ENCODE peak calls at places on chromosome 13, in four cellular contexts. One of them, this sample, is unnamed.

GRCh38 chr13:54373211-54373610 is 1344.6 kb downstream of the OLFM4 start:
- DNase-seq in fibroblast of lung: no peak
- DNase-seq in IMR-90: no peak
- DNase-seq in mesenchymal stem cell: no peak
- DNase-seq in this sample: no peak

GRCh38 chr13:42990147-42990990 is 1.7 kb downstream of the EPSTI1 start:
- DNase-seq in IMR-90: peak
- DNase-seq in fibroblast of lung: peak
- DNase-seq in mesenchymal stem cell: peak
- DNase-seq in this sample: no peak

GRCh38 chr13:97074618-97075017 is 80.3 kb upstream of the OXGR1 start:
- DNase-seq in IMR-90: no peak
- DNase-seq in mesenchymal stem cell: no peak
- DNase-seq in fibroblast of lung: no peak
- DNase-seq in this sample: no peak

GRCh38 chr13:109058071-109058470 is 428.7 kb downstream of the MYO16 start:
- DNase-seq in fibroblast of lung: no peak
- DNase-seq in IMR-90: no peak
- DNase-seq in mesenchymal stem cell: no peak
- DNase-seq in this sample: no peak

GRCh38 chr13:26253262-26253786 is 605 bp upstream of the CDK8 start:
- DNase-seq in fibroblast of lung: no peak
- DNase-seq in IMR-90: no peak
- DNase-seq in mesenchymal stem cell: no peak
- DNase-seq in this sample: no peak

GRCh38 chr13:59458908-59459579 is 704.7 kb downstream of the DIAPH3 start:
- DNase-seq in IMR-90: peak
- DNase-seq in mesenchymal stem cell: peak
- DNase-seq in fibroblast of lung: peak
- DNase-seq in this sample: no peak

GRCh38 chr13:38147050-38147449 is 202.6 kb upstream of the UFM1 start:
- DNase-seq in mesenchymal stem cell: no peak
- DNase-seq in fibroblast of lung: no peak
- DNase-seq in IMR-90: no peak
- DNase-seq in this sample: no peak

GRCh38 chr13:106096661-106097092 is 438.8 kb downstream of the EFNB2 start:
- DNase-seq in fibroblast of lung: peak
- DNase-seq in mesenchymal stem cell: peak
- DNase-seq in IMR-90: no peak
- DNase-seq in this sample: peak

GRCh38 chr13:35367586-35367985 is 108.9 kb downstream of the MAB21L1 start:
- DNase-seq in mesenchymal stem cell: no peak
- DNase-seq in fibroblast of lung: no peak
- DNase-seq in IMR-90: no peak
- DNase-seq in this sample: no peak

GRCh38 chr13:80339578-80339840 is 1.4 kb downstream of the SPRY2 start:
- DNase-seq in fibroblast of lung: peak
- DNase-seq in mesenchymal stem cell: no peak
- DNase-seq in IMR-90: no peak
- DNase-seq in this sample: no peak

GRCh38 chr13:41512441-41512840 is 55.1 kb downstream of the RGCC start:
- DNase-seq in mesenchymal stem cell: no peak
- DNase-seq in IMR-90: no peak
- DNase-seq in fibroblast of lung: no peak
- DNase-seq in this sample: no peak

GRCh38 chr13:50320297-50320862 is 305.1 kb downstream of the KCNRG start:
- DNase-seq in mesenchymal stem cell: peak
- DNase-seq in fibroblast of lung: peak
- DNase-seq in IMR-90: peak
- DNase-seq in this sample: peak

GRCh38 chr13:62357887-62358645 is 942.4 kb upstream of the PCDH20 start:
- DNase-seq in fibroblast of lung: peak
- DNase-seq in mesenchymal stem cell: peak
- DNase-seq in IMR-90: peak
- DNase-seq in this sample: no peak

GRCh38 chr13:82076421-82076820 is 1735.5 kb upstream of the SPRY2 start:
- DNase-seq in IMR-90: no peak
- DNase-seq in mesenchymal stem cell: no peak
- DNase-seq in fibroblast of lung: no peak
- DNase-seq in this sample: no peak

GRCh38 chr13:95536629-95537241 is 15.8 kb upstream of the CLDN10 start:
- DNase-seq in fibroblast of lung: peak
- DNase-seq in IMR-90: peak
- DNase-seq in mesenchymal stem cell: peak
- DNase-seq in this sample: peak

GRCh38 chr13:95896302-95896701 is 156.9 kb downstream of the UGGT2 start:
- DNase-seq in fibroblast of lung: peak
- DNase-seq in IMR-90: peak
- DNase-seq in mesenchymal stem cell: no peak
- DNase-seq in this sample: no peak

GRCh38 chr13:79645569-79645968 is 164.6 kb downstream of the NDFIP2 start:
- DNase-seq in IMR-90: no peak
- DNase-seq in fibroblast of lung: no peak
- DNase-seq in mesenchymal stem cell: no peak
- DNase-seq in this sample: no peak

GRCh38 chr13:110281736-110282135 is 25.2 kb downstream of the COL4A1 start:
- DNase-seq in IMR-90: no peak
- DNase-seq in mesenchymal stem cell: no peak
- DNase-seq in fibroblast of lung: no peak
- DNase-seq in this sample: no peak

GRCh38 chr13:42022796-42023493 is 25.5 kb upstream of the DGKH start:
- DNase-seq in mesenchymal stem cell: no peak
- DNase-seq in IMR-90: no peak
- DNase-seq in fibroblast of lung: no peak
- DNase-seq in this sample: no peak

GRCh38 chr13:53691417-53691816 is 662.8 kb downstream of the OLFM4 start:
- DNase-seq in mesenchymal stem cell: no peak
- DNase-seq in fibroblast of lung: no peak
- DNase-seq in IMR-90: no peak
- DNase-seq in this sample: no peak

GRCh38 chr13:113920173-113920572 is 53.7 kb downstream of the C13orf46 start:
- DNase-seq in fibroblast of lung: no peak
- DNase-seq in mesenchymal stem cell: no peak
- DNase-seq in IMR-90: no peak
- DNase-seq in this sample: no peak

GRCh38 chr13:26759907-26760834 is at the start of gene GPR12:
- DNase-seq in IMR-90: no peak
- DNase-seq in mesenchymal stem cell: no peak
- DNase-seq in fibroblast of lung: peak
- DNase-seq in this sample: no peak

GRCh38 chr13:101417043-101417406 is 717 bp upstream of the NALCN start:
- DNase-seq in IMR-90: peak
- DNase-seq in mesenchymal stem cell: peak
- DNase-seq in fibroblast of lung: peak
- DNase-seq in this sample: peak

GRCh38 chr13:94143624-94144350 is 335.7 kb downstream of the DCT start:
- DNase-seq in mesenchymal stem cell: no peak
- DNase-seq in fibroblast of lung: no peak
- DNase-seq in IMR-90: no peak
- DNase-seq in this sample: no peak

GRCh38 chr13:100443998-100444328 is 144.6 kb downstream of the GGACT start:
- DNase-seq in fibroblast of lung: no peak
- DNase-seq in IMR-90: no peak
- DNase-seq in mesenchymal stem cell: no peak
- DNase-seq in this sample: no peak

GRCh38 chr13:110306960-110307696 is at the start of the genes COL4A1 and COL4A2:
- DNase-seq in fibroblast of lung: peak
- DNase-seq in IMR-90: peak
- DNase-seq in mesenchymal stem cell: peak
- DNase-seq in this sample: peak

GRCh38 chr13:93552596-93552995 is 326.0 kb downstream of the GPC6 start:
- DNase-seq in IMR-90: no peak
- DNase-seq in fibroblast of lung: no peak
- DNase-seq in mesenchymal stem cell: no peak
- DNase-seq in this sample: no peak

GRCh38 chr13:47216176-47216822 is 319.4 kb upstream of the HTR2A start:
- DNase-seq in fibroblast of lung: no peak
- DNase-seq in mesenchymal stem cell: peak
- DNase-seq in IMR-90: peak
- DNase-seq in this sample: peak

GRCh38 chr13:59274958-59275727 is 888.6 kb downstream of the DIAPH3 start:
- DNase-seq in fibroblast of lung: no peak
- DNase-seq in mesenchymal stem cell: no peak
- DNase-seq in IMR-90: no peak
- DNase-seq in this sample: no peak

GRCh38 chr13:94568443-94568842 is 27.5 kb downstream of the TGDS start:
- DNase-seq in fibroblast of lung: no peak
- DNase-seq in IMR-90: no peak
- DNase-seq in mesenchymal stem cell: no peak
- DNase-seq in this sample: no peak

GRCh38 chr13:43107780-43108179 is 84.4 kb downstream of the DNAJC15 start:
- DNase-seq in mesenchymal stem cell: peak
- DNase-seq in fibroblast of lung: no peak
- DNase-seq in IMR-90: peak
- DNase-seq in this sample: no peak

GRCh38 chr13:26017932-26018690 is 33.7 kb downstream of the SHISA2 start:
- DNase-seq in fibroblast of lung: no peak
- DNase-seq in mesenchymal stem cell: peak
- DNase-seq in IMR-90: no peak
- DNase-seq in this sample: no peak

DNA sequence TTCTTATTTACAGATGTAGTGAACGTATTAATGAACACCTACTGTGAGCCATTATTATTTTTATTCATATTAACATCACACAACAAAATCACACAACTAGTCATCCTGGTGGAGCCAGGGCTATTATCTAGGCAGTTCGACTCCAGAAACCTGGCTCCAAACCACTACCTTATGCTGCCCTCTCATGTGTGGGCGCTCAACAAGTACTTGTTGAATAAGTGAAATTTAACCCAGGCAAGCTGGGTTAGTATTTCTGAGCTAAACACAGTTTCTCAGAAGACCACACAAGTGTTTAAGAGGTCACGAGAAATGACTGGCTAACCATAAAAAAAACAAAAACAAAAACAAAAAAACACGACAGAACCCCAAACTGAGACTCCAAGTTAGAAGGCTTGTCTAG is 33.6 kb downstream of the MZT1 start:
- DNase-seq in fibroblast of lung: no peak
- DNase-seq in IMR-90: no peak
- DNase-seq in mesenchymal stem cell: no peak
- DNase-seq in this sample: no peak
- H3K4me3 ChIP-seq in fibroblast of lung: no peak
- H3K4me3 ChIP-seq in IMR-90: no peak
- H3K4me3 ChIP-seq in mesenchymal stem cell: no peak
- H3K4me3 ChIP-seq in this sample: no peak

DNA sequence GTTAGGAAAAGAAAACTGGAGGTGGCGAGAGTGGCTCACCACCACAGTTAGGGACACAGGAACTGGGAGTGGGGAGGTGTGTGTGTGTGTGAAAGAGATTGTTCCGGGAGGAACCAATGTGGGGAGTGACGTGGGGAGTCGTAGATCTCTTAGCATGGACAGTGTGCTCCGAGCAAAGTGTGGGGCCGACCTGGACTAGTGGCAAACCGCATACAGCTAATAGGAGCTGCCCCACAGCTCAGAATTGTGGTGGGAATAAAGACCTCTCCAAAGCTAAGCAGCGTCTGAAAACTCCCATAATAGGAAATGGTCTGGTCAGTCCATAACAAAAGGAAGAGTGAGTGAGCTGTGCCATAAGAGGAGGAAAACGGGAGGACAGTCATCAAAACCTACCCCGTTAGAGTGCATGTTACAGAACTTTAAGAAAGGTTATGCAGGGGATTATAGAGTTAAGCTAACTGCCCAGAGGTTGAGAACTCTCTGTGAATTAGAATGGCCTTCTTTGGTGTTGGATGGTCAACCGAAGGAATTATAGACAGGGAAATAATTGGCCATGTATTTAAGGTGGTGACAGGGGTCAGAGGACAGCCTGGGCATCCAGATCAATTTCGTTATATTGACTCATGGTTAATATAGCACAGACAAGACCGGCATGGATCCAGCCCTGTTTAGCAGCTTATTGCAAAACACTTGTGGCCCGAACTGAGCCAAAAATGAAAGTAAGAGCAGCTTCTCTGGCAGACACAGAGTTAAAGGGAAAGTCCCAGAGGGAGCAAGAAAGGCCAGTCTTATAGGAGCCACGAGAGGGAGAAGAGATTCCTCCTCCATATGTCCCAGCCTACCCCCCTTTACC is 8.9 kb upstream of the SLC15A1 start:
- DNase-seq in mesenchymal stem cell: peak
- DNase-seq in IMR-90: peak
- DNase-seq in fibroblast of lung: peak
- DNase-seq in this sample: peak
- H2AFZ ChIP-seq in mesenchymal stem cell: no peak
- H2AFZ ChIP-seq in IMR-90: peak
- H2AFZ ChIP-seq in fibroblast of lung: peak
- H2AFZ ChIP-seq in this sample: peak

GRCh38 chr13:51770160-51770559 is 33.8 kb downstream of the DHRS12 start:
- DNase-seq in fibroblast of lung: no peak
- DNase-seq in mesenchymal stem cell: no peak
- DNase-seq in IMR-90: no peak
- DNase-seq in this sample: no peak
- H3K27ac ChIP-seq in fibroblast of lung: no peak
- H3K27ac ChIP-seq in mesenchymal stem cell: no peak
- H3K27ac ChIP-seq in IMR-90: no peak
- H3K27ac ChIP-seq in this sample: no peak

DNA sequence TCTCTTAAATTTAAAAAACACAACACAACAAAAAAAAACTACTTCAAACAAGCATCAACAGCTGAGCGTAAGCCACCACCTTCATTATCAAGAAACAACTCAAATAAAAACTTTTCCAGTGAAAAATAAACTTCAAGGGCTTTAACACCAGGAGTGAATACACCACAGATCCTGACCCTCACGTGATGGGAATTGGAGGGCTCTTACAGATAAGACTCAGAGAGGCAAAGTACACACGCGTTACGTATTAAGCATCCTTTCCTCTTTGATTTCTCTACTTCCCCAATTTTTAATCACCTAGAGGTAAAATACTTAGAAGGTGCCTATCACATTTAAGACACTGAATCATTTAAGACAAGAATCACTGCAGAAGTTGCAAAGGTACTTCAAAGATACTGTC is 588 bp upstream of the STARD13 start:
- DNase-seq in mesenchymal stem cell: no peak
- DNase-seq in fibroblast of lung: no peak
- DNase-seq in IMR-90: no peak
- DNase-seq in this sample: no peak
- H3K4me3 ChIP-seq in mesenchymal stem cell: peak
- H3K4me3 ChIP-seq in fibroblast of lung: peak
- H3K4me3 ChIP-seq in IMR-90: peak
- H3K4me3 ChIP-seq in this sample: peak

GRCh38 chr13:45316210-45316799 is 24.7 kb downstream of the TPT1 start:
- DNase-seq in IMR-90: no peak
- DNase-seq in mesenchymal stem cell: no peak
- DNase-seq in fibroblast of lung: no peak
- DNase-seq in this sample: no peak
- H2AFZ ChIP-seq in IMR-90: peak
- H2AFZ ChIP-seq in mesenchymal stem cell: no peak
- H2AFZ ChIP-seq in fibroblast of lung: peak
- H2AFZ ChIP-seq in this sample: no peak